ENCODE peak calls at places on chromosomes 3 and 15, in four cellular contexts. One of them, this sample, is unnamed.
A peak's percentile ranks its signal among the peaks of the same experiment; 100 is the strongest.

GRCh38 chr3:40876019-40876418 is 323.3 kb upstream of the CTNNB1 start:
- DNase-seq in CD8-positive, alpha-beta T cell: no peak
- DNase-seq in cardiac muscle cell: peak; percentile 42
- DNase-seq in pancreas: no peak
- DNase-seq in this sample: no peak

GRCh38 chr15:81038975-81039607 is 38.4 kb downstream of the TLNRD1 start:
- DNase-seq in CD8-positive, alpha-beta T cell: no peak
- DNase-seq in pancreas: peak; percentile 46
- DNase-seq in cardiac muscle cell: peak; percentile 48
- DNase-seq in this sample: no peak

GRCh38 chr3:38116471-38117162 is 20.3 kb downstream of the ACAA1 start:
- DNase-seq in CD8-positive, alpha-beta T cell: no peak
- DNase-seq in pancreas: no peak
- DNase-seq in cardiac muscle cell: no peak
- DNase-seq in this sample: peak; percentile 52

GRCh38 chr15:59997070-59997701 is 6.9 kb upstream of the FOXB1 start:
- DNase-seq in CD8-positive, alpha-beta T cell: peak; percentile 53
- DNase-seq in cardiac muscle cell: no peak
- DNase-seq in pancreas: peak; percentile 16
- DNase-seq in this sample: no peak

GRCh38 chr3:32442766-32443165 is 51.1 kb downstream of the CMTM7 start:
- DNase-seq in pancreas: no peak
- DNase-seq in cardiac muscle cell: no peak
- DNase-seq in CD8-positive, alpha-beta T cell: no peak
- DNase-seq in this sample: no peak

GRCh38 chr3:42804831-42805821 is 836 bp upstream of the HIGD1A start:
- DNase-seq in cardiac muscle cell: peak; percentile 20
- DNase-seq in pancreas: peak; percentile 45
- DNase-seq in CD8-positive, alpha-beta T cell: no peak
- DNase-seq in this sample: peak; percentile 60

GRCh38 chr3:195558602-195559001 is 15.5 kb upstream of the PPP1R2 start:
- DNase-seq in pancreas: no peak
- DNase-seq in CD8-positive, alpha-beta T cell: peak; percentile 29
- DNase-seq in cardiac muscle cell: peak; percentile 67
- DNase-seq in this sample: peak; percentile 65

GRCh38 chr3:194782767-194783404 is 97.2 kb downstream of the FAM43A start:
- DNase-seq in CD8-positive, alpha-beta T cell: no peak
- DNase-seq in pancreas: no peak
- DNase-seq in cardiac muscle cell: no peak
- DNase-seq in this sample: no peak

GRCh38 chr3:73832426-73832825 is 207.7 kb upstream of the PDZRN3 start:
- DNase-seq in CD8-positive, alpha-beta T cell: no peak
- DNase-seq in cardiac muscle cell: no peak
- DNase-seq in pancreas: no peak
- DNase-seq in this sample: no peak

GRCh38 chr3:61538486-61538885 is 22.9 kb upstream of the PTPRG start:
- DNase-seq in CD8-positive, alpha-beta T cell: no peak
- DNase-seq in pancreas: no peak
- DNase-seq in cardiac muscle cell: no peak
- DNase-seq in this sample: no peak

GRCh38 chr15:25741253-25741575 is 121.9 kb downstream of the ATP10A start:
- DNase-seq in pancreas: no peak
- DNase-seq in cardiac muscle cell: no peak
- DNase-seq in CD8-positive, alpha-beta T cell: no peak
- DNase-seq in this sample: no peak

GRCh38 chr3:62238003-62238402 is 135.3 kb downstream of the FEZF2 start:
- DNase-seq in CD8-positive, alpha-beta T cell: no peak
- DNase-seq in cardiac muscle cell: no peak
- DNase-seq in pancreas: no peak
- DNase-seq in this sample: no peak

GRCh38 chr3:117356296-117356695 is 646.7 kb downstream of the TUSC7 start:
- DNase-seq in pancreas: no peak
- DNase-seq in cardiac muscle cell: no peak
- DNase-seq in CD8-positive, alpha-beta T cell: no peak
- DNase-seq in this sample: no peak

GRCh38 chr3:139518296-139518695 is 21.2 kb downstream of the RBP1 start:
- DNase-seq in CD8-positive, alpha-beta T cell: no peak
- DNase-seq in cardiac muscle cell: no peak
- DNase-seq in pancreas: no peak
- DNase-seq in this sample: peak; percentile 38

GRCh38 chr3:123390865-123391613 is 57.9 kb downstream of the ADCY5 start:
- DNase-seq in cardiac muscle cell: no peak
- DNase-seq in pancreas: no peak
- DNase-seq in CD8-positive, alpha-beta T cell: no peak
- DNase-seq in this sample: no peak

GRCh38 chr15:40088929-40089755 is 19.5 kb downstream of the BMF start:
- DNase-seq in pancreas: no peak
- DNase-seq in cardiac muscle cell: peak; percentile 78
- DNase-seq in CD8-positive, alpha-beta T cell: no peak
- DNase-seq in this sample: no peak

GRCh38 chr15:89777073-89777820 is 1.1 kb downstream of the MESP2 start:
- DNase-seq in pancreas: no peak
- DNase-seq in CD8-positive, alpha-beta T cell: no peak
- DNase-seq in cardiac muscle cell: no peak
- DNase-seq in this sample: no peak

GRCh38 chr15:98648654-98649537 is 557 bp downstream of the IGF1R start:
- DNase-seq in pancreas: peak; percentile 70
- DNase-seq in cardiac muscle cell: peak; percentile 68
- DNase-seq in CD8-positive, alpha-beta T cell: peak; percentile 36
- DNase-seq in this sample: no peak

GRCh38 chr3:5021571-5022092 is 42.4 kb downstream of the BHLHE40 start:
- DNase-seq in pancreas: no peak
- DNase-seq in CD8-positive, alpha-beta T cell: no peak
- DNase-seq in cardiac muscle cell: no peak
- DNase-seq in this sample: no peak

GRCh38 chr15:78915341-78916087 is 29.3 kb downstream of the CTSH start:
- DNase-seq in pancreas: no peak
- DNase-seq in CD8-positive, alpha-beta T cell: no peak
- DNase-seq in cardiac muscle cell: peak; percentile 27
- DNase-seq in this sample: no peak
- H3K4me1 ChIP-seq in pancreas: peaks cover 3% of the 10 kb centered on the region
- H3K4me1 ChIP-seq in CD8-positive, alpha-beta T cell: no peaks in the 10 kb centered on the region
- H3K4me1 ChIP-seq in cardiac muscle cell: no peaks in the 10 kb centered on the region
- H3K4me1 ChIP-seq in this sample: no peaks in the 10 kb centered on the region

DNA sequence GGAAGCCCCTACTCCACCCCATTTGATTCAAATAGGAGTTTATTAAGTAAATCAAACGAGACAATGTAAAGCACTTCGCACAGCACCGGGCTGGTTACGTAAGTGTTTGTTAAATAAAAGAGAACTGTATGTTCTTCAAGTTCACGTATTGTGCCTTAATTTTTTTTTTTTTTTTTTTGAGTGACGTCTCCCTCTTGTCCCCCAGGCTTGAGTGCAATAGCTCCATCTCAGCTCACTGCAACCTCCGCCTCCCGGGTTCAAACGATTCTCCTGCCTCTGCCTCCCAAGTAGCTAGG is 1.3 kb upstream of the WWTR1 start:
- DNase-seq in pancreas: no peak
- DNase-seq in cardiac muscle cell: no peak
- DNase-seq in CD8-positive, alpha-beta T cell: no peak
- DNase-seq in this sample: no peak
- H3K4me3 ChIP-seq in pancreas: no peak overlapping the region
- H3K4me3 ChIP-seq in cardiac muscle cell: no peak overlapping the region
- H3K4me3 ChIP-seq in CD8-positive, alpha-beta T cell: no peak overlapping the region
- H3K4me3 ChIP-seq in this sample: no peak overlapping the region

GRCh38 chr3:161072076-161072697 is 33.0 kb downstream of the B3GALNT1 start:
- DNase-seq in CD8-positive, alpha-beta T cell: no peak
- DNase-seq in pancreas: no peak
- DNase-seq in cardiac muscle cell: no peak
- DNase-seq in this sample: no peak

GRCh38 chr3:161070980-161071663 is 34.0 kb downstream of the B3GALNT1 start:
- DNase-seq in pancreas: no peak
- DNase-seq in cardiac muscle cell: no peak
- DNase-seq in CD8-positive, alpha-beta T cell: no peak
- DNase-seq in this sample: no peak

GRCh38 chr3:161070252-161070930 is 34.8 kb downstream of the B3GALNT1 start:
- DNase-seq in cardiac muscle cell: no peak
- DNase-seq in pancreas: peak; percentile 56
- DNase-seq in CD8-positive, alpha-beta T cell: no peak
- DNase-seq in this sample: no peak

GRCh38 chr3:161067346-161067745 is 37.8 kb downstream of the B3GALNT1 start:
- DNase-seq in CD8-positive, alpha-beta T cell: no peak
- DNase-seq in pancreas: no peak
- DNase-seq in cardiac muscle cell: no peak
- DNase-seq in this sample: no peak

DNA sequence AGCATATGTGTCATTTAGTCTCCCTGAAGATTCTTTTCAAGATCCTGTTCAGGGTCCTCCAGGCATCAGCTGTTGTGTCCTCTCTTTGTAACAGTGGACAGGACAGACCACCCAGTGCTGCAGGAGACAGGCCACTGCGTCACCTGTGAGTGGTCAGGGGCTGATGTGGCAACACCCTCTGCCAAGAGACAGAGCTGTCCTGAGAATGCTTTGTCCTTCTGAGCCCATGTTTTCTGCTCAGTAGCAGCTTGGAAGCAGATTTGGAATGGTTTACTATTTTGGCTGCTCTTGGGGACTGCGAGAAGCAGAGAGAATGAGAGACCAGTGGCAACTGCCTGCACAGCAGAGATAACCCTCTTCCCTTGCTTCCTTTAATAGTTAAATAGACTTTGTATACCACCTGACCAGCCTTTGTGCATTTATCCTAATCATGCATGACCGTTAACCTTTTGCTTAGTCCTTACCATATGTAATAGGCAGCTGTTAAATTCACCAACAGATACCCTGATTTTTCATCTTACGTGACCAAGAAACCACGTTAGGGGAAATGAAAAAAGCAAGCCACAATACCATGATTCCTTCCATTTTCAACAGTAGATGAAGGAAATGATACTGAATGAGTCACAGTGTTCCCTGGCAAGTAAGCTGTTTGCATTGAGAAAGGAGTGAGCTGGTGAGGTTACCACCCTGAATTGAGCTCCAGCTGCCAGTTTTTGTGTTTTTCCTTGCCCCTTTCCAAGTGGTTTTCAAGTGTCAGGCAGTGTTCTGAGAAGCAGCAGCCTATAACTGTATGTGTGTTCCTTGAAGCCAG is 35.5 kb downstream of the B3GALNT1 start:
- DNase-seq in cardiac muscle cell: peak; percentile 68
- DNase-seq in pancreas: no peak
- DNase-seq in CD8-positive, alpha-beta T cell: no peak
- DNase-seq in this sample: no peak
- H3K4me1 ChIP-seq in cardiac muscle cell: no peaks in the 10 kb centered on the region
- H3K4me1 ChIP-seq in pancreas: peaks cover 9% of the 10 kb centered on the region
- H3K4me1 ChIP-seq in CD8-positive, alpha-beta T cell: no peaks in the 10 kb centered on the region
- H3K4me1 ChIP-seq in this sample: no peaks in the 10 kb centered on the region

GRCh38 chr3:149223461-149223820 is 1.8 kb upstream of the CP start:
- DNase-seq in pancreas: no peak
- DNase-seq in CD8-positive, alpha-beta T cell: no peak
- DNase-seq in cardiac muscle cell: no peak
- DNase-seq in this sample: no peak

GRCh38 chr3:149217347-149217746 is 4.3 kb downstream of the CP start:
- DNase-seq in CD8-positive, alpha-beta T cell: no peak
- DNase-seq in pancreas: no peak
- DNase-seq in cardiac muscle cell: no peak
- DNase-seq in this sample: no peak

GRCh38 chr3:149216195-149216869 is 5.3 kb downstream of the CP start:
- DNase-seq in pancreas: no peak
- DNase-seq in cardiac muscle cell: peak; percentile 54
- DNase-seq in CD8-positive, alpha-beta T cell: no peak
- DNase-seq in this sample: no peak

GRCh38 chr3:149224736-149225594 is 3.3 kb upstream of the CP start:
- DNase-seq in cardiac muscle cell: peak; percentile 84
- DNase-seq in CD8-positive, alpha-beta T cell: peak; percentile 21
- DNase-seq in pancreas: no peak
- DNase-seq in this sample: no peak

GRCh38 chr3:149221783-149222517 is at the start of gene CP:
- DNase-seq in CD8-positive, alpha-beta T cell: no peak
- DNase-seq in cardiac muscle cell: peak; percentile 18
- DNase-seq in pancreas: no peak
- DNase-seq in this sample: no peak
- H3K4me3 ChIP-seq in CD8-positive, alpha-beta T cell: no peak within 1 kb of the TSS
- H3K4me3 ChIP-seq in cardiac muscle cell: no peak within 1 kb of the TSS
- H3K4me3 ChIP-seq in pancreas: no peak within 1 kb of the TSS
- H3K4me3 ChIP-seq in this sample: no peak within 1 kb of the TSS

GRCh38 chr3:158571969-158572765 is 1.2 kb downstream of the MLF1 start:
- DNase-seq in pancreas: no peak
- DNase-seq in CD8-positive, alpha-beta T cell: no peak
- DNase-seq in cardiac muscle cell: no peak
- DNase-seq in this sample: no peak
- H3K4me1 ChIP-seq in pancreas: no peaks in the 10 kb centered on the region
- H3K4me1 ChIP-seq in CD8-positive, alpha-beta T cell: peaks cover 5% of the 10 kb centered on the region
- H3K4me1 ChIP-seq in cardiac muscle cell: peaks cover 49% of the 10 kb centered on the region
- H3K4me1 ChIP-seq in this sample: no peaks in the 10 kb centered on the region

GRCh38 chr3:156673732-156674045 is 701 bp upstream of the TIPARP start:
- DNase-seq in pancreas: no peak
- DNase-seq in cardiac muscle cell: no peak
- DNase-seq in CD8-positive, alpha-beta T cell: no peak
- DNase-seq in this sample: no peak

GRCh38 chr3:156676467-156677119 is 2.2 kb downstream of the TIPARP start:
- DNase-seq in cardiac muscle cell: peak; percentile 44
- DNase-seq in CD8-positive, alpha-beta T cell: no peak
- DNase-seq in pancreas: no peak
- DNase-seq in this sample: no peak

GRCh38 chr3:156674911-156675743 is 737 bp downstream of the TIPARP start:
- DNase-seq in CD8-positive, alpha-beta T cell: peak; percentile 44
- DNase-seq in cardiac muscle cell: peak; percentile 70
- DNase-seq in pancreas: peak; percentile 69
- DNase-seq in this sample: peak; percentile 55

GRCh38 chr3:156675744-156676466 is 1.5 kb downstream of the TIPARP start:
- DNase-seq in cardiac muscle cell: peak; percentile 90
- DNase-seq in CD8-positive, alpha-beta T cell: peak; percentile 26
- DNase-seq in pancreas: peak; percentile 28
- DNase-seq in this sample: peak; percentile 23

DNA sequence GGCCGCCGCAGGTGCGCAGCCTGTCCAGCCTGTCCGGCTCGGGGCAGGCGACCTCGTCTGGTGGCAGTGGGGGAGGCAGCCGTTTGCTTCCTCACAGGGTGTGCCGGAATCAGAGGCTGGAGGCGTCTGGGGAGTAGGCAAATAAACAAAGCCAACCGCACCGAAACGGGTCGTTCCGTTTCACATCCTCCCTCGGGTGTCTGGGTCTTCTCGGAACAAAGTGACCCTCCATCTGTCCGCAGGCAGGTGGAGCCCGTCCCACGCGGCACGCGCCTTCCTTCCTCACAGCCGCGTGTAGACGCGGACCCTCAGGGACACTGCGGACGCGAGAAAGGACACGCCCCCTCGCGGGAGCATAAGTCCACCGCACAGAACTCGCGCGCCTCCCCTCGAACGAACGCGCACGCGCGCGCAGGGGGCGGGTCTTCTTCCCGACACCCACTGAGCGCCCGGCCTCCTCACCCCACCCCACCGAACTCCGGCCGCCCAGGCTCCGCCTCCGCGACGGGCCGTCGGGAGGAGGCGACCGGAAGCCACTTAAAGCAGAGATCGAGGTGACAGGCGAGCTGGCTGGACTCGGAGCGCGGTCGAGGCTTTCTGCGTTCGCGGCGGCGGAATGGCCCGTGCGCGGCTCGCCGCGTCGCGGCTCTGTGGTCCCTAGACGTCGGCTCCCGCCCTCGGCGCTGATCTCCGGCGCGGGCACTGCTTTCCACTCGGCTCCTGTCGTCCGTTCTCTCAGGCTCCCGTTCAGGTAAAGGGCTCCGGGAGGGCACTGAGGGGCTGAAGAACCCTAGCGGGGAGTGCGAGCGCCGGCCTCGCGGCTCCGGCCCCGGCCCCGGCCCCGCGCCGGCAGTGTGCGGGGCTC is at the start of gene TIPARP:
- DNase-seq in cardiac muscle cell: peak; percentile 98
- DNase-seq in CD8-positive, alpha-beta T cell: peak; percentile 99
- DNase-seq in pancreas: peak; percentile 99
- DNase-seq in this sample: peak; percentile 99
- H3K4me3 ChIP-seq in cardiac muscle cell: peak within 1 kb of the TSS; percentile 99
- H3K4me3 ChIP-seq in CD8-positive, alpha-beta T cell: peak within 1 kb of the TSS; percentile 95
- H3K4me3 ChIP-seq in pancreas: peak within 1 kb of the TSS; percentile 84
- H3K4me3 ChIP-seq in this sample: peak within 1 kb of the TSS; percentile 62